ENCODE peak calls at places on chromosome 6, in eight cellular contexts. A is ovary, F is foreskin fibroblast, M is renal cortical epithelial cell, D is HT1080, V is GM04503, Z is astrocyte of the spinal cord, L is GM13976. G is an unnamed sample.

GRCh38 chr6:45419574-45420082 is 41.9 kb upstream of the SUPT3H start:
- DNase-seq in A (peak), F (peak), M (peak), D (no peak), V (no peak), Z (peak), L (peak), G (peak)

GRCh38 chr6:100889351-100889750 is 8.2 kb upstream of the ASCC3 start:
- DNase-seq in A (no peak), F (no peak), M (no peak), D (no peak), V (no peak), Z (no peak), L (no peak), G (no peak)

GRCh38 chr6:105152865-105153264 is 26.9 kb downstream of the POPDC3 start:
- DNase-seq in A (no peak), F (no peak), M (no peak), D (no peak), V (no peak), Z (no peak), L (no peak), G (no peak)

GRCh38 chr6:15132854-15133670 is 112.8 kb upstream of the JARID2 start:
- DNase-seq in A (no peak), F (peak), M (peak), D (peak), V (peak), Z (peak), L (no peak), G (no peak)

GRCh38 chr6:151205971-151206600 is 33.7 kb upstream of the AKAP12 start:
- DNase-seq in A (no peak), F (no peak), M (peak), D (no peak), V (no peak), Z (no peak), L (no peak), G (no peak)

GRCh38 chr6:108526739-108527174 is 34.0 kb upstream of the FOXO3 start:
- DNase-seq in A (no peak), F (peak), M (peak), D (peak), V (no peak), Z (peak), L (peak), G (peak)

GRCh38 chr6:85008311-85009015 is 244.1 kb upstream of the TBX18 start:
- DNase-seq in A (no peak), F (peak), M (no peak), D (peak), V (no peak), Z (peak), L (no peak), G (no peak)

GRCh38 chr6:78157606-78158005 is 504.8 kb downstream of the MEI4 start:
- DNase-seq in A (no peak), F (no peak), M (no peak), D (no peak), V (no peak), Z (no peak), L (no peak), G (no peak)

GRCh38 chr6:142821164-142821716 is 123.7 kb downstream of the HIVEP2 start:
- DNase-seq in A (no peak), F (no peak), M (no peak), D (no peak), V (no peak), Z (no peak), L (no peak), G (no peak)

GRCh38 chr6:159084493-159085091 is 39.8 kb upstream of the TAGAP start:
- DNase-seq in A (no peak), F (peak), M (peak), D (no peak), V (peak), Z (peak), L (no peak), G (no peak)

GRCh38 chr6:134817448-134817847 is 132.5 kb downstream of the ALDH8A1 start:
- DNase-seq in A (no peak), F (no peak), M (no peak), D (no peak), V (no peak), Z (no peak), L (no peak), G (no peak)

GRCh38 chr6:143018955-143019354 is 41.7 kb upstream of the AIG1 start:
- DNase-seq in A (no peak), F (no peak), M (no peak), D (no peak), V (no peak), Z (no peak), L (no peak), G (no peak)

GRCh38 chr6:53310751-53311585 is 37.8 kb downstream of the ELOVL5 start:
- DNase-seq in A (no peak), F (no peak), M (no peak), D (no peak), V (no peak), Z (no peak), L (no peak), G (no peak)

GRCh38 chr6:148842631-148843030 is 95.8 kb downstream of the UST start:
- DNase-seq in A (no peak), F (no peak), M (no peak), D (no peak), V (no peak), Z (no peak), L (no peak), G (no peak)

GRCh38 chr6:127222418-127222817 is 44.2 kb upstream of the RNF146 start:
- DNase-seq in A (no peak), F (no peak), M (no peak), D (no peak), V (no peak), Z (no peak), L (no peak), G (no peak)

GRCh38 chr6:110613356-110613755 is 136.9 kb upstream of the SLC22A16 start:
- DNase-seq in A (no peak), F (no peak), M (no peak), D (no peak), V (no peak), Z (no peak), L (no peak), G (no peak)

GRCh38 chr6:73248192-73248898 is 14.7 kb downstream of the KHDC1 start:
- DNase-seq in A (no peak), F (no peak), M (peak), D (no peak), V (no peak), Z (no peak), L (no peak), G (no peak)

GRCh38 chr6:149845549-149845948 is 18.6 kb downstream of the LRP11 start:
- DNase-seq in A (no peak), F (no peak), M (no peak), D (no peak), V (no peak), Z (no peak), L (no peak), G (no peak)

GRCh38 chr6:5818959-5819358 is 187.8 kb downstream of the NRN1 start:
- DNase-seq in A (no peak), F (no peak), M (no peak), D (no peak), V (no peak), Z (no peak), L (no peak), G (no peak)

GRCh38 chr6:81565071-81565470 is 187.4 kb downstream of the TENT5A start:
- DNase-seq in A (no peak), F (no peak), M (no peak), D (no peak), V (no peak), Z (peak), L (no peak), G (no peak)

GRCh38 chr6:15317934-15318902 is 72.3 kb downstream of the JARID2 start:
- DNase-seq in A (no peak), F (no peak), M (no peak), D (no peak), V (no peak), Z (no peak), L (no peak), G (peak)

GRCh38 chr6:31945507-31946369 is at the start of gene CFB:
- DNase-seq in A (peak), F (peak), M (peak), D (peak), V (peak), Z (peak), L (no peak), G (no peak)

GRCh38 chr6:30725713-30726505 is 5.8 kb downstream of the TUBB start:
- DNase-seq in A (no peak), F (peak), M (no peak), D (peak), V (no peak), Z (peak), L (no peak), G (peak)

G was measured in SK-N-DZ.